ENCODE peak calls at places on chromosome 4, in five cellular contexts. L, B, Z, F and V are unnamed samples.

GRCh38 chr4:124433500-124433899 is 279.0 kb downstream of the ANKRD50 start:
- DNase-seq in F (peak; percentile 55), L (no peak), B (no peak), Z (no peak), V (no peak)

GRCh38 chr4:177442623-177443155 is 452 bp upstream of the AGA start:
- DNase-seq in F (no peak), L (no peak), Z (no peak), B (no peak), V (no peak)

GRCh38 chr4:100949350-100949935 is 397.9 kb downstream of the PPP3CA start:
- DNase-seq in L (no peak), B (no peak), Z (no peak), F (peak; percentile 60), V (no peak)

GRCh38 chr4:125985856-125986255 is 671.1 kb downstream of the FAT4 start:
- DNase-seq in F (peak; percentile 18), Z (no peak), L (no peak), B (peak; percentile 95), V (no peak)

GRCh38 chr4:40238700-40239548 is 42.1 kb downstream of the RHOH start:
- DNase-seq in L (no peak), B (no peak), Z (no peak), F (no peak), V (peak; percentile 74)

GRCh38 chr4:62896721-62897120 is 1512.5 kb downstream of the TECRL start:
- DNase-seq in B (no peak), L (no peak), Z (no peak), F (no peak), V (no peak)

GRCh38 chr4:42397635-42398447 is 553 bp downstream of the SHISA3 start:
- DNase-seq in L (peak; percentile 12), B (no peak), F (peak; percentile 51), Z (peak; percentile 54), V (no peak)

GRCh38 chr4:94455081-94455480 is 3.3 kb downstream of the PDLIM5 start:
- DNase-seq in Z (no peak), B (no peak), F (peak; percentile 80), L (peak; percentile 88), V (peak; percentile 40)

GRCh38 chr4:81470456-81471327 is 1.0 kb downstream of the RASGEF1B start:
- DNase-seq in B (peak; percentile 45), Z (no peak), F (peak; percentile 13), L (no peak), V (no peak)

GRCh38 chr4:18636001-18636680 is 614.6 kb upstream of the LCORL start:
- DNase-seq in F (no peak), Z (no peak), B (no peak), L (no peak), V (no peak)

GRCh38 chr4:88335092-88335665 is 43.5 kb upstream of the HERC6 start:
- DNase-seq in L (peak; percentile 24), B (peak; percentile 30), F (peak; percentile 63), Z (no peak), V (no peak)

GRCh38 chr4:108543359-108543968 is 76.9 kb upstream of the RPL34 start:
- DNase-seq in B (no peak), L (no peak), Z (no peak), F (no peak), V (no peak)

GRCh38 chr4:37693450-37694190 is 7.4 kb upstream of the RELL1 start:
- DNase-seq in B (no peak), Z (no peak), F (peak; percentile 93), L (peak; percentile 97), V (peak; percentile 77)

GRCh38 chr4:97072666-97073065 is 1070.6 kb downstream of the STPG2 start:
- DNase-seq in L (no peak), F (no peak), Z (no peak), B (no peak), V (no peak)

GRCh38 chr4:90318208-90318607 is 191.0 kb downstream of the CCSER1 start:
- DNase-seq in F (peak; percentile 78), L (peak; percentile 90), Z (no peak), B (no peak), V (peak; percentile 36)

GRCh38 chr4:37441231-37442061 is 196.9 kb downstream of the NWD2 start:
- DNase-seq in B (no peak), F (no peak), Z (no peak), L (no peak), V (peak; percentile 94)

GRCh38 chr4:84737656-84738055 is 154.7 kb downstream of the CDS1 start:
- DNase-seq in B (no peak), Z (no peak), F (no peak), L (no peak), V (no peak)

GRCh38 chr4:37844204-37844603 is 17.7 kb downstream of the PGM2 start:
- DNase-seq in F (no peak), Z (no peak), L (no peak), B (no peak), V (no peak)

GRCh38 chr4:105135746-105136145 is 10.9 kb upstream of the TET2 start:
- DNase-seq in Z (no peak), F (peak; percentile 71), L (no peak), B (no peak), V (peak; percentile 62)

GRCh38 chr4:144507309-144508101 is 138.5 kb upstream of the HHIP start:
- DNase-seq in F (no peak), Z (no peak), B (no peak), L (peak; percentile 28), V (no peak)

GRCh38 chr4:88734403-88734949 is 36.8 kb upstream of the NAP1L5 start:
- DNase-seq in B (no peak), L (peak; percentile 7), Z (no peak), F (no peak), V (no peak)

GRCh38 chr4:107619065-107619464 is 101.0 kb downstream of the PAPSS1 start:
- DNase-seq in Z (no peak), B (no peak), L (peak; percentile 76), F (peak; percentile 87), V (peak; percentile 93)

GRCh38 chr4:108834787-108835384 is 72.0 kb upstream of the ETNPPL start:
- DNase-seq in B (no peak), F (peak; percentile 62), L (peak; percentile 74), Z (peak; percentile 50), V (peak; percentile 59)

GRCh38 chr4:127780598-127780997 is 1.5 kb upstream of the HSPA4L start:
- DNase-seq in Z (no peak), F (no peak), L (no peak), B (no peak), V (no peak)
- H4K91ac ChIP-seq in Z (no peak overlapping the region), F (peak overlapping the region; percentile 44), L (no peak overlapping the region), B (no peak overlapping the region), V (no peak overlapping the region)

DNA sequence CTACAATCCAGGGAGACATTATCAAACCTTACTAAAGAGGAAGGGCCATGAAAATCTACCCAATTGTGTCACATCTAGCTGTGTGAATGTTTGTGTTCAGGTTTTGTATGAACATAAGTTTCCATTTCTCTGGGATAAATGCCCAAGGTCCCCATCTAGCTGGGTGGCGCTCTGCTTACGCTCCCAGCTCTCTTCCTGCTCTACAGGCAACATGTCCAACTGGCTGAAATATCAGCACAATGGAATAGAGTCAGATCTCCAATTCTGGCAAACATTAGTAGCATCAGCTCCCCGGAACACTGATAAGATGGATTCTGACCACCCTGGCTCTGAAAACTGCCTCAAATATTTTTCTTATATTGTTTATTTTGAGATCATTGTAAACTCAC is 74.9 kb downstream of the IRF2 start:
- DNase-seq in L (no peak), F (no peak), Z (no peak), B (no peak), V (no peak)
- H4K91ac ChIP-seq in L (peak overlapping the region; percentile 19), F (no peak overlapping the region), Z (no peak overlapping the region), B (no peak overlapping the region), V (no peak overlapping the region)

DNA sequence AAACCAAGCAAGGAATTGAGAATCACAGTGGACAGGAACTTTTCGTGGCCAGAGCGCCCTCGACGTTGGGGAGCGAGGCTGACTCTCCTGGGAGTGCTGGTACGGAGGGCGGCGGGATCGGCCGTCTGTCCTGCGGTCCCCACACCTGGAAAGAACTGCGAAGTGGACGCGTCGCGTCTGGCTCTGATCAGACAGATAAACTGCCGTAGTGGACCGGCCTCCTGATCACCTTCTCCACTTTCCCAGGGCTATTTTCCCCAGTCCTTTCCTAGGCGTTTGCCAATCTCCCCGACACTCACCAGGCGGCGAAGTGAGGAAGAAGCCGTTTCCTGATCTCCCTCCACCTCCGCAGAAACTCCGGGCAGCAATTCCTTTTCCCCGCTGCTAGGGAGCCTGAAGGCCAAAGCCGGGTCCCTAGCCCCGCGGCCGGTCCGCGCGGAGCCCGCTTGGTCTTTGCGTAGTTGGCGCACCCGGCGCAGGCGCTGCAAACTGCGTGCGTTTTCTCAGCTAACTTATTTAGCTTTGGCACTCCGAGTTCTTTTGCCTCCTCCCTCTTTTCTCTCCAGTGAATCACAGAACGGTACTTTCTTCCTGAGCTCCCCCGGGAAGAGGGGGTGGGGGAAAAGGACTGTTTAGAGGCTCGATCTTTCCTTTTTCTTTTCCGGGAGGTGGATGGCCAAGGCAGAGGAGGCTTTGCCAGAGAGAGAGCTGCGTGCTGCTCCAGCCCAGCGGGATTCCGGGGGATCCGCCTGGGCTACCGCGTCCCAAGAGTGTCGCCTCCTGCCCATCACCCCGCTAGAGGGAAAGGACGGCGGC is at the start of gene ARSJ:
- DNase-seq in L (peak; percentile 88), B (peak; percentile 69), Z (peak; percentile 63), F (peak; percentile 92), V (peak; percentile 2)
- H4K91ac ChIP-seq in L (peak within 1 kb of the TSS; percentile 96), B (no peak within 1 kb of the TSS), Z (no peak within 1 kb of the TSS), F (peak within 1 kb of the TSS; percentile 97), V (no peak within 1 kb of the TSS)

DNA sequence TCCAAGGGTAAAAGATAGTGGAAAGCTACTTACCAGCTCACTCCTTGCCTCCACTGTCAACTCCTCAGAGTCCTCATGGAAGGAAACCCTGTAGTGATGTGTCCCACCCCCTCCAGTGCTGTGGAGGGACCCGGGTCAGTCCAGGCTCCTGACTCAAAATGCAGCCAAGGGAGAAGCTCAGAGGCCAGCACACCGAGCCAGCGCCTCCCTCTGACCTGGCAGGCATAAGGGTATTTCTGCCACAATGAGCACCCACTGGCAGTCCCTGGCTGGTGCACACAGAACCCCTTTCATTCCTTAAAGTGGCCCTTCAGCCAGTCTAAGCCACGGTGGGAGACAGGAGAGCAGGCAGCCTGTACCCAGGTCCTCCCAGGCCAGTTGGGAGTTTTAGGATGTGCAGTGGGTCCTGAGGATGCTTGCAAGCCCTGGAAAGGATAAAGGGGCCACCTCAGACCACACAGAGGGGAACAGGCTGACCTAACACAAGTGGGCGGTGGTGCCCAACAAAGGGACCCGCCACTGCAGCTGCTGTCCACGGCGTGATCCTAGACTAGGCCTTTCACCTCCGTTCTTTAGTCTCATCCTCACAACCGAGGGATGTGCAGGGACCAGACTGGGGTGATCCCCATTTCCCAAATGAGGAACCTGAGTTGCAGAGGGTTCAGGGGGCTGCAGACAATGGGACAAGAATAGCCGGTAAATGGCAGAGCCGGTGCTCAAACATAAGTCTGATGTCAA is 5.7 kb downstream of the JAKMIP1 start:
- DNase-seq in B (no peak), L (no peak), F (no peak), Z (no peak), V (no peak)
- H4K91ac ChIP-seq in B (no peak overlapping the region), L (no peak overlapping the region), F (no peak overlapping the region), Z (no peak overlapping the region), V (no peak overlapping the region)